ENCODE peak calls at places on chromosome 5, in six cellular contexts. K is MM.1S, X is H9, E is A549, I is left lung, A is kidney. O is an unnamed sample.

GRCh38 chr5:56470007-56470406 is 236.9 kb upstream of the ANKRD55 start:
- DNase-seq in K (no peak), X (no peak), E (no peak), I (no peak), A (no peak), O (no peak)

GRCh38 chr5:147482426-147483196 is 27.3 kb downstream of the DPYSL3 start:
- DNase-seq in K (no peak), X (no peak), E (no peak), I (no peak), A (no peak), O (no peak)

GRCh38 chr5:77935516-77936364 is 159.6 kb upstream of the TBCA start:
- DNase-seq in K (peak), X (no peak), E (no peak), I (no peak), A (no peak), O (no peak)

GRCh38 chr5:154479160-154479943 is 1.3 kb upstream of the HAND1 start:
- DNase-seq in K (no peak), X (peak), E (no peak), I (no peak), A (no peak), O (no peak)

GRCh38 chr5:177473461-177473991 is at the start of gene DBN1:
- DNase-seq in K (no peak), X (peak), E (peak), I (no peak), A (no peak), O (no peak)

GRCh38 chr5:66324357-66324756 is 180.3 kb downstream of the SREK1 start:
- DNase-seq in K (no peak), X (no peak), E (no peak), I (no peak), A (peak), O (no peak)

GRCh38 chr5:34550255-34550654 is 105.9 kb upstream of the RAI14 start:
- DNase-seq in K (no peak), X (no peak), E (no peak), I (no peak), A (no peak), O (no peak)

GRCh38 chr5:132498152-132498551 is 7.6 kb upstream of the IRF1 start:
- DNase-seq in K (peak), X (no peak), E (peak), I (no peak), A (no peak), O (peak)

GRCh38 chr5:14184725-14185124 is 41.6 kb downstream of the TRIO start:
- DNase-seq in K (no peak), X (no peak), E (no peak), I (no peak), A (no peak), O (no peak)

GRCh38 chr5:20213803-20214202 is 225.8 kb upstream of the CDH18 start:
- DNase-seq in K (no peak), X (no peak), E (no peak), I (no peak), A (no peak), O (no peak)

GRCh38 chr5:112885001-112885400 is 23.9 kb downstream of the SRP19 start:
- DNase-seq in K (no peak), X (no peak), E (no peak), I (no peak), A (no peak), O (no peak)

GRCh38 chr5:14450055-14450524 is 131.5 kb upstream of the OTULINL start:
- DNase-seq in K (no peak), X (no peak), E (no peak), I (no peak), A (no peak), O (no peak)

GRCh38 chr5:40844565-40844964 is 3.4 kb downstream of the CARD6 start:
- DNase-seq in K (no peak), X (no peak), E (no peak), I (no peak), A (no peak), O (no peak)

GRCh38 chr5:5217371-5217770 is 77.2 kb downstream of the ADAMTS16 start:
- DNase-seq in K (peak), X (no peak), E (no peak), I (no peak), A (no peak), O (no peak)

GRCh38 chr5:39587675-39588074 is 162.9 kb upstream of the DAB2 start:
- DNase-seq in K (no peak), X (no peak), E (no peak), I (no peak), A (no peak), O (no peak)

GRCh38 chr5:134005415-134006118 is 792 bp upstream of the VDAC1 start:
- DNase-seq in K (no peak), X (peak), E (peak), I (peak), A (peak), O (peak)

GRCh38 chr5:149757956-149758355 is 27.8 kb downstream of the PPARGC1B start:
- DNase-seq in K (no peak), X (no peak), E (no peak), I (no peak), A (no peak), O (no peak)

GRCh38 chr5:127298623-127299022 is 8.0 kb downstream of the MEGF10 start:
- DNase-seq in K (no peak), X (no peak), E (no peak), I (no peak), A (no peak), O (no peak)

GRCh38 chr5:58188287-58188651 is 271.6 kb downstream of the PLK2 start:
- DNase-seq in K (no peak), X (no peak), E (peak), I (no peak), A (no peak), O (no peak)

GRCh38 chr5:15500326-15500958 is 462 bp downstream of the FBXL7 start:
- DNase-seq in K (no peak), X (peak), E (peak), I (peak), A (peak), O (peak)

GRCh38 chr5:15501057-15501791 is 1.2 kb downstream of the FBXL7 start:
- DNase-seq in K (peak), X (peak), E (peak), I (peak), A (peak), O (no peak)

GRCh38 chr5:15496886-15497285 is 3.1 kb upstream of the FBXL7 start:
- DNase-seq in K (no peak), X (no peak), E (peak), I (no peak), A (no peak), O (no peak)

GRCh38 chr5:15502208-15502607 is 2.2 kb downstream of the FBXL7 start:
- DNase-seq in K (peak), X (no peak), E (no peak), I (no peak), A (no peak), O (no peak)

GRCh38 chr5:15499528-15500325 is at the start of gene FBXL7:
- DNase-seq in K (peak), X (peak), E (peak), I (peak), A (peak), O (peak)
- TF ChIP-seq CTCF in K (peak), X (peak), E (no peak), I (no peak), A (no peak), O (peak)

DNA sequence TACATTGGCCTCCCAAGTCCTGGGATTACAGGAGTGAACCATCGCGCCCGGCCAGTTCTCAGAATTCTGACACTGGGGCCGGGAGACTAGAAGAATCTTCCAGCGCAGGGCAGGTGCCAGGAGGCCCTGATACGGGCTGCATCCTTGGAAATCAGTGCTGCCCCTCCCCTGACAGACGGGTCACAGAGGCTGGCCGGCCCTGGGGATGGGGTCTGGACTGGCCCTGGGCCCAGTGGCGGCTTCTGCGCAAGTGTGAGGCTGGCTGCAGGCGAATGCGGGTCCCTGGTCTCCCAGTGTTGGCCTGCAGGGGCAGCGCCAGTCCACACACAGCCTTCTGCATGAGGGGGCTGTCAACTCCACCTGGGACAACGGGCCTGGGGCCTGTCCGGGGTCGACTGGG is 831 bp upstream of the TBC1D9B start:
- DNase-seq in K (no peak), X (peak), E (no peak), I (no peak), A (peak), O (no peak)
- TF ChIP-seq CTCF in K (peak), X (peak), E (no peak), I (no peak), A (no peak), O (peak)

GRCh38 chr5:145982572-145983314 is 46.4 kb downstream of the SH3RF2 start:
- DNase-seq in K (no peak), X (no peak), E (no peak), I (no peak), A (no peak), O (no peak)
- TF ChIP-seq CTCF in K (no peak), X (no peak), E (no peak), I (no peak), A (no peak), O (no peak)

GRCh38 chr5:36659406-36659805 is 53.0 kb downstream of the SLC1A3 start:
- DNase-seq in K (no peak), X (no peak), E (no peak), I (no peak), A (no peak), O (no peak)
- TF ChIP-seq CTCF in K (no peak), X (no peak), E (no peak), I (no peak), A (no peak), O (no peak)

GRCh38 chr5:139363937-139364336 is 19.2 kb downstream of the SLC23A1 start:
- DNase-seq in K (no peak), X (no peak), E (no peak), I (no peak), A (no peak), O (no peak)

GRCh38 chr5:139364466-139364865 is 18.6 kb downstream of the SLC23A1 start:
- DNase-seq in K (no peak), X (no peak), E (no peak), I (no peak), A (no peak), O (no peak)

GRCh38 chr5:139371482-139372435 is 11.3 kb downstream of the SLC23A1 start:
- DNase-seq in K (no peak), X (no peak), E (no peak), I (no peak), A (peak), O (no peak)

GRCh38 chr5:139369181-139369580 is 13.9 kb downstream of the SLC23A1 start:
- DNase-seq in K (no peak), X (no peak), E (no peak), I (no peak), A (no peak), O (no peak)

DNA sequence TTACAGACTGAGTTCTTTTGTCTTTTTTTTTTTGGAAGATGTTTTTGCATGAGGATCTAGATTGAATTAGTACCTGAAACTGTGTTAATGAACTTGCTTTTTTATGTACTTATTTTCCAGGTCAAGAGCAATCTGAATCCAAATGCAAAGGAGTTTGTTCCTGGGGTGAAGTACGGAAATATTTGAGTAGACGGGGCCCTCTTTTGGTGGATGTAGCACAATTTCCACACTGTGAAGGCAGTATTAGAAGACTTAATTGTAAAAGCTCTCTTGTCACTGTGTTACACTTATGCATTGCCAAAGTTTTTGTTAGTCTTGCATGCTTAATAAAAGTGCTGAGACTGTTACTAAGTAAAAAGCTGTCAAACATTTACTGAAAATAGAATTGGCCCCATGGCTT is 14.5 kb downstream of the SLC23A1 start:
- DNase-seq in K (no peak), X (no peak), E (no peak), I (no peak), A (no peak), O (no peak)
- TF ChIP-seq CTCF in K (no peak), X (peak), E (peak), I (no peak), A (no peak), O (peak)

DNA sequence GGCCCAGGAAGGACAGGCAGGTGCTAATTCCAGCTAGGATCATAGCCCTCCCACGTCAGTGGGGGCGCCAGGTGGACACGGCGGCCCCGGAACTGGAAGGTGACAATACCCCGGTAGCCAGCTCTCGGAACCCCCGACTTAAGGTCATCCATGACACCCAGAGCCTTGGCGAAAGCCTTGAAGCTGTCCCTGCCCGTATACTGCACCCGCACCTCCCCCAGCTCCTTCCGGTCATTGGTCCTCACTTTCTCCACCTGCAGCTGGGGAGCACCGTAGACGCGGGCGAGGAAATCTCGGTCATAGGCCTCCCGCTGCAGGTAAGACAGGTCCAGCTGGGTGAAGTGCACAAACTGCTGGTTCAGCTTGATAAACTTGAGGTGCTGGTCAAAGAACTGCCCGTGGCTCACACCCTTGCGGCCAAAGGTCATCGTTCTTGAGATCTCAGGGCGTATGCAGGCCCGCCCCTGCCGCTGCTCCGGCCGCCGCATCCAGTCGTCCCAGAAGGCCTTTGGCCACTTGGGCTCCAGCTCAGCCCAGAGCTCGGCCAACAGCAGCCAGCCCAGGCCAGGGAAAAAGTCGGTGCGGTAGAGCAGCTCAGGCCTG is 10.9 kb downstream of the MGAT1 start:
- DNase-seq in K (no peak), X (no peak), E (no peak), I (no peak), A (peak), O (peak)
- TF ChIP-seq CTCF in K (no peak), X (no peak), E (no peak), I (no peak), A (no peak), O (no peak)

DNA sequence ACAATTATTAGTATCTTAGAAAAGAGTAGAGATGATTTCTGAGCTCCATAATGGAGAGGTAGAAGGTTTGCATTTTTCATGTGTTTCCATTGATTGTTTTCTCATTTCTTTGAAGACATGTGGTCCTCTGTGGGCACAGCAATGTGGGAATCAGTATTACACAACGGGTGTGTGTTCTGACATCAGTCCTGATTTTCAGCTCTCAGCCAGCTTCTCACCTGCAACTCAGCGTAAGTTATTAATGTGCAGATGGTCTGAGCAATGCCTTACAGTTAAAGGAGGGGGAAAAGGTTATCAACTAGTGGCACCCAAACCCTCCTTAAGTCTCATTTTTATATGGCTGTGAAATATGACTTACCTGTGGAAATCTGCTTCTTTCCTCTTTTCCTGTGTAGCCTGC is 59.1 kb downstream of the ITGA2 start:
- DNase-seq in K (no peak), X (no peak), E (no peak), I (no peak), A (no peak), O (no peak)
- TF ChIP-seq CTCF in K (no peak), X (no peak), E (no peak), I (no peak), A (no peak), O (no peak)

O was measured in osteocyte.